ENCODE peak calls at places on chromosomes 13 and 19, in four cellular contexts. T is left ventricle myocardium inferior, W is fibroblast of lung, O is DMS 273 treated with DMSO at 0.1 percent for 48 hours. D is an unnamed sample.
A peak's percentile ranks its signal among the peaks of the same experiment; 100 is the strongest.

GRCh38 chr19:55220525-55220924 is 8.0 kb downstream of the TMEM86B start:
- DNase-seq in O (no peak), W (no peak), T (no peak), D (no peak)

GRCh38 chr13:38685974-38686571 is 804 bp upstream of the FREM2 start:
- DNase-seq in O (no peak), T (no peak), W (peak; percentile 23), D (no peak)

GRCh38 chr13:111629933-111630332 is 309.5 kb downstream of the TEX29 start:
- DNase-seq in W (no peak), O (no peak), T (no peak), D (no peak)

GRCh38 chr13:82905071-82905470 is 977.2 kb downstream of the SLITRK1 start:
- DNase-seq in W (no peak), T (no peak), O (no peak), D (no peak)

GRCh38 chr13:73876323-73876722 is 257.9 kb downstream of the KLF12 start:
- DNase-seq in W (peak; percentile 43), O (no peak), T (no peak), D (no peak)

GRCh38 chr13:24625870-24626419 is 54.3 kb upstream of the ATP12A start:
- DNase-seq in T (no peak), O (no peak), W (no peak), D (no peak)

GRCh38 chr19:3276341-3276799 is 51.9 kb downstream of the CELF5 start:
- DNase-seq in T (no peak), W (no peak), O (no peak), D (peak; percentile 30)

GRCh38 chr13:21033866-21034601 is 27.4 kb downstream of the LATS2 start:
- DNase-seq in W (peak; percentile 81), O (no peak), T (no peak), D (no peak)

GRCh38 chr19:33177417-33177976 is 16.6 kb upstream of the LRP3 start:
- DNase-seq in O (no peak), W (no peak), T (no peak), D (peak; percentile 77)

GRCh38 chr19:58439576-58440554 is at the start of gene ZNF132:
- DNase-seq in O (peak; percentile 55), W (peak; percentile 100), T (peak; percentile 97), D (peak; percentile 90)

GRCh38 chr13:41054212-41054877 is 7.0 kb upstream of the WBP4 start:
- DNase-seq in T (no peak), W (peak; percentile 66), O (peak; percentile 15), D (peak; percentile 47)

GRCh38 chr13:113500530-113501265 is 10.2 kb upstream of the DCUN1D2 start:
- DNase-seq in W (no peak), O (no peak), T (no peak), D (no peak)

GRCh38 chr19:34500656-34501120 is 19.1 kb downstream of the WTIP start:
- DNase-seq in T (peak; percentile 18), O (no peak), W (no peak), D (no peak)

GRCh38 chr19:27762933-27763332 is 1450.0 kb downstream of the UQCRFS1 start:
- DNase-seq in T (no peak), W (no peak), O (no peak), D (no peak)

GRCh38 chr13:50826035-50826434 is 17.5 kb downstream of the DLEU7 start:
- DNase-seq in T (no peak), W (no peak), O (no peak), D (no peak)

GRCh38 chr19:51891193-51891747 is 3.5 kb upstream of the ZNF577 start:
- DNase-seq in W (no peak), T (no peak), O (no peak), D (no peak)

GRCh38 chr19:45125975-45126493 is 33.1 kb downstream of the PPP1R37 start:
- DNase-seq in W (peak; percentile 30), O (no peak), T (peak; percentile 31), D (peak; percentile 69)